ENCODE peak calls at places on chromosomes 13 and 19, in five cellular contexts. J, F, E, X and Q are unnamed samples.
A peak's percentile ranks its signal among the peaks of the same experiment; 100 is the strongest.

GRCh38 chr13:41054212-41054877 is 7.0 kb upstream of the WBP4 start:
- DNase-seq in J (no peak), F (peak; percentile 57), E (no peak), X (no peak), Q (no peak)

GRCh38 chr13:113732176-113732960 is 26.7 kb upstream of the TMEM255B start:
- DNase-seq in J (no peak), F (no peak), E (peak; percentile 63), X (no peak), Q (no peak)

GRCh38 chr19:45866400-45867176 is 2.5 kb downstream of the FOXA3 start:
- DNase-seq in J (peak; percentile 43), F (no peak), E (no peak), X (no peak), Q (no peak)

GRCh38 chr19:29211562-29212416 is 1.2 kb downstream of the UQCRFS1 start:
- DNase-seq in J (no peak), F (peak; percentile 17), E (no peak), X (no peak), Q (no peak)

GRCh38 chr19:2476451-2477140 is 669 bp downstream of the GADD45B start:
- DNase-seq in J (peak; percentile 55), F (peak; percentile 51), E (peak; percentile 89), X (peak; percentile 56), Q (peak; percentile 61)

GRCh38 chr13:113470073-113470472 is 16.8 kb upstream of the ADPRHL1 start:
- DNase-seq in J (no peak), F (no peak), E (no peak), X (no peak), Q (no peak)

GRCh38 chr19:43774103-43774939 is 6.5 kb downstream of the KCNN4 start:
- DNase-seq in J (peak; percentile 73), F (peak; percentile 86), E (no peak), X (no peak), Q (peak; percentile 79)

GRCh38 chr13:44414771-44415170 is 41.1 kb downstream of the SERP2 start:
- DNase-seq in J (no peak), F (no peak), E (peak; percentile 58), X (no peak), Q (no peak)

GRCh38 chr19:49588370-49589122 is 2.4 kb upstream of the PRR12 start:
- DNase-seq in J (no peak), F (no peak), E (no peak), X (no peak), Q (no peak)

GRCh38 chr13:46622918-46623256 is 69.9 kb downstream of the LRCH1 start:
- DNase-seq in J (peak; percentile 39), F (no peak), E (no peak), X (peak; percentile 65), Q (peak; percentile 29)

GRCh38 chr13:94168784-94169512 is 310.5 kb downstream of the DCT start:
- DNase-seq in J (no peak), F (no peak), E (no peak), X (peak; percentile 30), Q (no peak)

GRCh38 chr13:35789335-35790166 is 313.1 kb upstream of the MAB21L1 start:
- DNase-seq in J (no peak), F (peak; percentile 49), E (no peak), X (no peak), Q (no peak)

GRCh38 chr19:30557212-30557611 is 185.0 kb downstream of the ZNF536 start:
- DNase-seq in J (no peak), F (no peak), E (no peak), X (no peak), Q (no peak)

GRCh38 chr13:111204438-111205177 is 89.5 kb downstream of the ARHGEF7 start:
- DNase-seq in J (peak; percentile 39), F (no peak), E (no peak), X (peak; percentile 75), Q (peak; percentile 60)

GRCh38 chr13:106089251-106089940 is 446.1 kb downstream of the EFNB2 start:
- DNase-seq in J (no peak), F (no peak), E (no peak), X (no peak), Q (no peak)

GRCh38 chr19:56661248-56661647 is 10.3 kb downstream of the ZNF835 start:
- DNase-seq in J (no peak), F (no peak), E (no peak), X (no peak), Q (no peak)

GRCh38 chr19:20359933-20360720 is 193.1 kb downstream of the ZNF486 start:
- DNase-seq in J (peak; percentile 71), F (peak; percentile 47), E (no peak), X (no peak), Q (no peak)

GRCh38 chr13:87331178-87331577 is 340.0 kb upstream of the SLITRK5 start:
- DNase-seq in J (peak; percentile 8), F (no peak), E (no peak), X (no peak), Q (no peak)
- H3K4me1 ChIP-seq in J (no peaks in the 10 kb centered on the region), F (no peaks in the 10 kb centered on the region), E (no peaks in the 10 kb centered on the region), X (no peaks in the 10 kb centered on the region), Q (no peaks in the 10 kb centered on the region)

DNA sequence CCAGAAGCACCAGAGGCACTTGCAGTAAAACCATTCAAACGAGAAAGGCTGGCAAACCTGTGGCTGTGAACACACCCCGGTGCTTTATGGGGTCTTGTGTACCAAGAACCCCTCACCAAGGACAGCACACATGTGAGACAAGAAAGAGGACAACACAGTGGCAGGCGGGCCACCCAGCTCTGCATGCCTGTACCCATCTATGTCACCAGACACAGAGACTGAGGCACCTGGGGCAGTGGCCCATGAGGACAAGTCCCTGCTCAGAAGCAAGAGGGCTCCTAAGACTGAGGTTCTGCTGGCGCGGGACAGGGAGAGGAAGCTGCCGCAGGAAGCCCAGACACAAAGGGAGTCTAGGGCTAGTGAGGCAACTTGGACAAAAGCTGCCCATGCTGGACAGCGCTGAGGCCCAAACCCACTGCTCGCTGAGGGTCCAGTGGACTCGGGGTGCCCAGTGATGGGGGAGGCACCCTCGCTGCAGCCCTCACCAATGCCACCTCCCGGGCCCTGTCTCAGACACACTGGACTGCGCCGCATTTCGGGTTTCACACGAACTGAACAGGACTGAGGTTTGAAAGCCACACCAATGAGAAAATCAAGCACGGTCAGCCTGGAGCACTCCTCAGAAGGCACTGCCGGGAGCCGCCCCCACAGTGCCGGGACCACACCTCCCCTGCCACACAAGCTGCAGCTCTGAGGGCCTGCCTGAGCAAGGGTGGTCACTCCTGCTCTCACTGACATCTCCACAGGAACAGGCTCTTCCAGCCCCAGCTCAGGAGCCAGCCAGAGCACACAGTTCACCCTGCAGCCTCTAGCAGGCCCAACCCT is 232.7 kb downstream of the TUBA3C start:
- DNase-seq in J (no peak), F (no peak), E (peak; percentile 49), X (no peak), Q (no peak)
- TF ChIP-seq CTCF in J (no peak), F (no peak), E (no peak), X (no peak), Q (no peak)

GRCh38 chr13:50197705-50198104 is 182.5 kb downstream of the KCNRG start:
- DNase-seq in J (no peak), F (no peak), E (no peak), X (no peak), Q (no peak)
- H3K4me1 ChIP-seq in J (no peaks in the 10 kb centered on the region), F (peaks cover 12% of the 10 kb centered on the region), E (no peaks in the 10 kb centered on the region), X (no peaks in the 10 kb centered on the region), Q (no peaks in the 10 kb centered on the region)

DNA sequence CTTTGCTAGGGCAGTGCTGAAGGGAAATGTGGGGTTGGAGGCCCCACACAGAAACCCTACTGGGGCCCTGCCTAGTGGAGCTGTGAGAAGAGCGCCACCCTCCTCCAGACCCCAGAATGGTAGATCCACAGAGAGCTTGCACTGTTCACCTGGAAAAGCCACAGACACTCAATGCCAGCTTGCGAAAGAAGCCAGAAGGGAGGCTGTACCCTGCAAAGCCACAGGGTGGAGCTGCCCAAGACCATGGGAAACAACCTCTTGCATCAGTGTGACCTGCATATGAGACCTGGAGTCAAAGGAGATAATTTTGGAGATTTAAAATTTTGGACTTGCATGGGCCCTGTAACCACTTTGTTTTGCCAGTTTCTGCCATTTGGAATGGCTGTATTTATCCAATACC is 615.4 kb upstream of the MIR17HG start:
- DNase-seq in J (no peak), F (no peak), E (no peak), X (no peak), Q (no peak)
- TF ChIP-seq CTCF in J (no peak), F (no peak), E (no peak), X (no peak), Q (no peak)

DNA sequence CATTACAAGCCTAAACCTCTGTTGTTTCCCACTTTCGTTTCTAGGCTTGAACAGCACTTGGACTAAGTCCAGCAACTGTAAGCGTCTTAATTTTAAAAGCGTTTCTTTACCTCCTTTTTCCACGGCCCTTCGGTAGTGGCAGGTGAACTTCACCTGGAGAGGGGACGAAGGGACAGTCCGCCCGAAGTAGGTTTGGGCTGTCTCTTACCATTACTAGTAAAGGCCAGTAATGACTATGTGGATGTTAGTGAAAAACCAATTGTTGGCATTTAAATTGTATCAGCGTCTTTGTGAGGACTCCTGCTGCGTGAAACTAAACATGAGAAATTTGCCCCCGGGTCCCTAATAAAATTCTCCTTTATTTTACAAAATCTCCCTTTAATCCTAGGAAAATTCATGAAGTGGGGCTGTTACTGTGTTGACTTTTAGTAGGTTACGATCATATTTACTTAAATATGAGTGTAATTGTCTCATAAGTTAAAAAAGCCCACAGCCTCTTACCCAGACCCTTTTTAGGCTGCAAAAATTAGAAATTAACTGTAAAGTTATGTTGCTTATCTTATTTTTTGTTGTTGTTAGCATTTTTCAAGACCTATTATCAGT is 981 bp downstream of the ITM2B start:
- DNase-seq in J (no peak), F (no peak), E (no peak), X (no peak), Q (no peak)
- H3K4me1 ChIP-seq in J (peaks cover 54% of the 10 kb centered on the region), F (peaks cover 29% of the 10 kb centered on the region), E (peaks cover 11% of the 10 kb centered on the region), X (no peaks in the 10 kb centered on the region), Q (peaks cover 35% of the 10 kb centered on the region)

GRCh38 chr13:76019421-76020044 is 383.4 kb downstream of the LMO7 start:
- DNase-seq in J (no peak), F (peak; percentile 15), E (peak; percentile 57), X (no peak), Q (no peak)
- TF ChIP-seq CTCF in J (no peak), F (no peak), E (no peak), X (no peak), Q (no peak)